ENCODE peak calls at places on chromosomes 4 and X, in eight cellular contexts. Y is stomach, H is GM12878, P is RWPE1, C is endodermal cell, F is left lung, U is lung, T is caudate nucleus. E is an unnamed sample.

GRCh38 chr4:111992604-111993151 is 152.6 kb upstream of the FAM241A start:
- DNase-seq in H (no peak), Y (no peak), P (no peak), U (no peak), C (no peak), F (no peak), T (no peak), E (no peak)

GRCh38 chrX:2500681-2501151 is at the start of the genes DHRSX and ZBED1:
- DNase-seq in P (peak; percentile 27), Y (peak; percentile 51), F (peak; percentile 92), C (peak; percentile 81), T (no peak), U (no peak), H (no peak), E (no peak)

GRCh38 chr4:8643441-8643840 is 50.9 kb downstream of the CPZ start:
- DNase-seq in C (no peak), Y (peak; percentile 22), P (no peak), F (peak; percentile 22), U (no peak), T (no peak), H (no peak), E (no peak)

GRCh38 chrX:153969904-153970397 is 1.7 kb downstream of the HCFC1 start:
- DNase-seq in U (no peak), F (no peak), C (no peak), Y (no peak), H (no peak), P (no peak), T (peak; percentile 69), E (no peak)

GRCh38 chrX:66489339-66489738 is 149.5 kb downstream of the EDA2R start:
- DNase-seq in H (no peak), C (no peak), T (no peak), Y (no peak), P (no peak), F (no peak), U (no peak), E (no peak)

GRCh38 chr4:157587681-157588423 is 367.3 kb downstream of the GRIA2 start:
- DNase-seq in H (no peak), T (peak; percentile 3), C (no peak), Y (no peak), P (no peak), U (no peak), F (no peak), E (no peak)

GRCh38 chr4:124028172-124028571 is 631.6 kb downstream of the SPRY1 start:
- DNase-seq in H (no peak), T (no peak), U (no peak), Y (no peak), P (no peak), F (no peak), C (no peak), E (no peak)

GRCh38 chr4:109760682-109761081 is 30.8 kb upstream of the PLA2G12A start:
- DNase-seq in T (no peak), F (no peak), P (no peak), H (no peak), U (no peak), Y (no peak), C (no peak), E (no peak)

GRCh38 chr4:181952478-181952877 is 290.7 kb upstream of the TENM3 start:
- DNase-seq in F (peak; percentile 52), T (no peak), C (no peak), Y (no peak), U (no peak), P (peak; percentile 63), H (no peak), E (peak; percentile 89)

GRCh38 chr4:56388311-56388710 is 1.0 kb upstream of the AASDH start:
- DNase-seq in C (no peak), F (no peak), Y (no peak), U (no peak), H (no peak), T (no peak), P (peak; percentile 31), E (no peak)

GRCh38 chrX:56812515-56813105 is 83.6 kb downstream of the NBDY start:
- DNase-seq in C (peak; percentile 20), F (no peak), H (peak; percentile 56), T (no peak), U (no peak), Y (no peak), P (no peak), E (no peak)

GRCh38 chrX:136336623-136337022 is 35.9 kb downstream of the ADGRG4 start:
- DNase-seq in H (no peak), Y (no peak), C (no peak), T (no peak), P (no peak), F (no peak), U (no peak), E (no peak)

GRCh38 chrX:48997865-48998264 is 4.2 kb downstream of the GRIPAP1 start:
- DNase-seq in P (no peak), T (no peak), Y (no peak), U (no peak), H (no peak), F (no peak), C (no peak), E (no peak)

GRCh38 chr4:70392057-70392776 is 5.5 kb upstream of the OPRPN start:
- DNase-seq in U (no peak), F (no peak), P (no peak), T (no peak), Y (no peak), C (no peak), H (no peak), E (no peak)
- H3K27ac ChIP-seq in U (no peak overlapping the region), F (no peak overlapping the region), P (no peak overlapping the region), T (no peak overlapping the region), Y (no peak overlapping the region), C (no peak overlapping the region), H (no peak overlapping the region), E (no peak overlapping the region)

DNA sequence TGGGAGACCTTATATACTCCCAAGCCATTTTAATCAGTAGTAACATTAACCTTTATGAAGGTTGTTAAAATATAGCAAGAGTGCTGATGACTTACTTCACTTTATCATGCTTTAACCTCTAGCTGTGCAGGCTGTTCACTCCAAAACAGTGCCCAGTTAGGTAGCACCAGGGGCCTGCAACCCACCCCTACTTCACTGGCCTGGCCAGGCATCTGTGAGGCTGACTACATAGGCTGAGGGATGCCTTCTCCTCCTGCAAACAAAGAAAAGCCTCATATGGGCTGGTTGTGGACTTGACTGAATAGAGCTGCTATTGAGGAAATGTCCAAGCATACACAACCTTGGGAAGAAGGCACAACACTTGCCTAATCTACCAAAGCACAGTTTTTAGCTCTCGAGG is 172.8 kb downstream of the SHROOM3 start:
- DNase-seq in P (no peak), H (no peak), F (no peak), T (no peak), C (no peak), Y (no peak), U (no peak), E (no peak)
- H3K27ac ChIP-seq in P (no peak overlapping the region), H (no peak overlapping the region), F (no peak overlapping the region), T (no peak overlapping the region), C (peak overlapping the region; percentile 14), Y (peak overlapping the region; percentile 21), U (no peak overlapping the region), E (no peak overlapping the region)

GRCh38 chr4:6687947-6688878 is 5.5 kb upstream of the S100P start:
- DNase-seq in H (no peak), C (peak; percentile 63), P (no peak), U (no peak), Y (no peak), F (no peak), T (no peak), E (no peak)
- H3K27ac ChIP-seq in H (no peak overlapping the region), C (peak overlapping the region; percentile 54), P (peak overlapping the region; percentile 75), U (peak overlapping the region; percentile 84), Y (peak overlapping the region; percentile 92), F (peak overlapping the region; percentile 71), T (no peak overlapping the region), E (peak overlapping the region; percentile 71)

DNA sequence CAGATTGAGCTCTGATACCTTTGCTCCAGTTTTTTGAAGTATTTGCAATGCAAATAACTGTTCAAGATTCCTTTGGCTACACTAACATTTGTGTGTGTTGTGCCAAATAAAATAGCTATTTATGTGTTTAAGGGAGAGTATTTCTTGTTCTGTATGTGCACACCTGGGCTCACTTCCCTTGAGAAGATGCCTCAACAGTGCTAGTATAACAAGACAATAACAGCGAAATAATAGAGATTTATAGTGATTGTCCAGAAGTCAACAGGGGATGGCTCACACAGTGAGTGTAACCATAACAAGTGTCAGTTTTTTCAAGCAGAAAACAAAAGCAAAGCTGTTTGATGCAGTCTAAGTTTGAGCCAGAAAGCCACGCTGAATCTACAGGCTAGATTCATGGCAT is 460.5 kb downstream of the CENPC start:
- DNase-seq in U (no peak), C (no peak), Y (no peak), F (no peak), P (no peak), T (no peak), H (no peak), E (no peak)
- H3K27ac ChIP-seq in U (no peak overlapping the region), C (peak overlapping the region; percentile 71), Y (no peak overlapping the region), F (no peak overlapping the region), P (no peak overlapping the region), T (peak overlapping the region; percentile 3), H (no peak overlapping the region), E (no peak overlapping the region)

GRCh38 chr4:100574607-100575006 is 56.8 kb upstream of the EMCN start:
- DNase-seq in F (no peak), C (no peak), H (no peak), P (no peak), Y (no peak), U (no peak), T (no peak), E (no peak)

GRCh38 chr4:100566396-100566795 is 48.6 kb upstream of the EMCN start:
- DNase-seq in C (no peak), T (no peak), U (no peak), Y (no peak), H (no peak), P (no peak), F (no peak), E (no peak)

GRCh38 chr4:100569196-100569595 is 51.4 kb upstream of the EMCN start:
- DNase-seq in C (no peak), H (no peak), F (no peak), P (no peak), T (no peak), Y (no peak), U (no peak), E (no peak)
- H3K27ac ChIP-seq in C (no peak overlapping the region), H (no peak overlapping the region), F (no peak overlapping the region), P (no peak overlapping the region), T (no peak overlapping the region), Y (no peak overlapping the region), U (no peak overlapping the region), E (no peak overlapping the region)

E was measured in brain microvascular endothelial cell.